ENCODE peak calls at places on chromosome 11, in six cellular contexts. G, I, M, L, B and V are unnamed samples.
A peak's percentile ranks its signal among the peaks of the same experiment; 100 is the strongest.

GRCh38 chr11:2582958-2583604 is 116.7 kb downstream of the KCNQ1OT1 start:
- DNase-seq in G (no peak), I (no peak), M (peak; percentile 14), L (no peak), B (no peak), V (no peak)

GRCh38 chr11:11894486-11894885 is 52.7 kb downstream of the USP47 start:
- DNase-seq in G (no peak), I (no peak), M (no peak), L (no peak), B (peak; percentile 17), V (no peak)

GRCh38 chr11:82996966-82997606 is 74.6 kb downstream of the RAB30 start:
- DNase-seq in G (peak; percentile 83), I (no peak), M (no peak), L (no peak), B (no peak), V (no peak)

GRCh38 chr11:12599408-12600143 is 74.6 kb upstream of the TEAD1 start:
- DNase-seq in G (peak; percentile 42), I (peak; percentile 70), M (peak; percentile 35), L (peak; percentile 33), B (no peak), V (peak; percentile 8)

GRCh38 chr11:8788616-8789015 is 106.0 kb downstream of the RPL27A start:
- DNase-seq in G (no peak), I (no peak), M (no peak), L (no peak), B (no peak), V (no peak)

GRCh38 chr11:11036185-11037161 is 178.6 kb upstream of the ZBED5 start:
- DNase-seq in G (peak; percentile 66), I (peak; percentile 57), M (no peak), L (peak; percentile 76), B (peak; percentile 66), V (peak; percentile 50)

GRCh38 chr11:61141601-61142028 is 19.6 kb downstream of the VPS37C start:
- DNase-seq in G (no peak), I (no peak), M (no peak), L (no peak), B (no peak), V (no peak)

GRCh38 chr11:7749456-7749855 is 43.2 kb upstream of the OVCH2 start:
- DNase-seq in G (no peak), I (no peak), M (no peak), L (peak; percentile 0), B (no peak), V (no peak)

GRCh38 chr11:11313426-11313825 is 39.6 kb downstream of the CSNK2A3 start:
- DNase-seq in G (peak; percentile 73), I (no peak), M (no peak), L (peak; percentile 17), B (peak; percentile 50), V (no peak)

GRCh38 chr11:85661972-85662664 is 2.8 kb downstream of the CREBZF start:
- DNase-seq in G (no peak), I (no peak), M (no peak), L (peak; percentile 32), B (peak; percentile 39), V (no peak)

GRCh38 chr11:116693206-116694016 is 79.4 kb downstream of the BUD13 start:
- DNase-seq in G (peak; percentile 86), I (no peak), M (no peak), L (no peak), B (no peak), V (no peak)

GRCh38 chr11:22341582-22341919 is 3.4 kb downstream of the SLC17A6 start:
- DNase-seq in G (no peak), I (no peak), M (no peak), L (no peak), B (no peak), V (no peak)

GRCh38 chr11:133692371-133692770 is 152.9 kb downstream of the SPATA19 start:
- DNase-seq in G (no peak), I (no peak), M (no peak), L (no peak), B (no peak), V (no peak)

GRCh38 chr11:69915151-69915500 is 95.9 kb upstream of the FGF3 start:
- DNase-seq in G (peak; percentile 93), I (no peak), M (no peak), L (no peak), B (peak; percentile 62), V (no peak)

GRCh38 chr11:70176940-70177689 is 26.0 kb upstream of the FADD start:
- DNase-seq in G (peak; percentile 62), I (peak; percentile 95), M (no peak), L (no peak), B (no peak), V (no peak)

GRCh38 chr11:8101421-8101820 is 20.4 kb downstream of the TUB start:
- DNase-seq in G (no peak), I (no peak), M (no peak), L (no peak), B (no peak), V (no peak)

GRCh38 chr11:106827687-106828086 is 190.6 kb downstream of the GUCY1A2 start:
- DNase-seq in G (no peak), I (no peak), M (no peak), L (no peak), B (no peak), V (no peak)

GRCh38 chr11:108568183-108568858 is 25.2 kb downstream of the EXPH5 start:
- DNase-seq in G (no peak), I (no peak), M (no peak), L (no peak), B (no peak), V (no peak)

GRCh38 chr11:6420677-6421076 is 1.8 kb upstream of the APBB1 start:
- DNase-seq in G (no peak), I (no peak), M (no peak), L (no peak), B (no peak), V (no peak)